ENCODE peak calls at places on chromosomes 2 and 18, in ten cellular contexts. P is RPMI8226; M is A549; G is GM12878; A is activated T-helper 9 cell treated with anti-CD3 and anti-CD28 coated beads, Interleukin-2, amount 50 U/mL, for 16 hours; Y is NCI-H345; Z is anterior cingulate cortex; F is AG08396; U is Calu3; S is NCI-H2081. O is an unnamed sample.

GRCh38 chr2:122145805-122146204 is 390.4 kb downstream of the TSN start:
- DNase-seq in P (no peak), M (no peak), G (no peak), A (no peak), Y (peak), Z (no peak), F (no peak), U (no peak), S (peak), O (no peak)

GRCh38 chr2:9099341-9099751 is 95.9 kb upstream of the MBOAT2 start:
- DNase-seq in P (no peak), M (no peak), G (peak), A (no peak), Y (no peak), Z (no peak), F (peak), U (no peak), S (no peak), O (no peak)

GRCh38 chr2:239307221-239307569 is 93.6 kb downstream of the HDAC4 start:
- DNase-seq in P (no peak), M (no peak), G (no peak), A (no peak), Y (no peak), Z (no peak), F (no peak), U (no peak), S (no peak), O (no peak)

GRCh38 chr2:237412646-237413292 is 1.2 kb downstream of the COL6A3 start:
- DNase-seq in P (no peak), M (no peak), G (no peak), A (no peak), Y (no peak), Z (no peak), F (no peak), U (no peak), S (no peak), O (no peak)

GRCh38 chr2:9390991-9391390 is 32.3 kb downstream of the ITGB1BP1 start:
- DNase-seq in P (no peak), M (no peak), G (no peak), A (no peak), Y (no peak), Z (no peak), F (no peak), U (no peak), S (no peak), O (no peak)

GRCh38 chr2:43676322-43677050 is at the start of gene C1GALT1C1L:
- DNase-seq in P (no peak), M (peak), G (no peak), A (no peak), Y (no peak), Z (no peak), F (peak), U (peak), S (peak), O (peak)

GRCh38 chr2:237182422-237183123 is 96.9 kb downstream of the COPS8 start:
- DNase-seq in P (no peak), M (no peak), G (no peak), A (no peak), Y (no peak), Z (no peak), F (no peak), U (no peak), S (no peak), O (no peak)

GRCh38 chr18:13067124-13067523 is 76.0 kb downstream of the CEP192 start:
- DNase-seq in P (no peak), M (no peak), G (peak), A (no peak), Y (no peak), Z (no peak), F (no peak), U (no peak), S (no peak), O (no peak)

GRCh38 chr2:101330253-101330921 is 21.9 kb upstream of the RNF149 start:
- DNase-seq in P (no peak), M (no peak), G (no peak), A (no peak), Y (no peak), Z (peak), F (no peak), U (peak), S (no peak), O (no peak)

GRCh38 chr2:118123561-118124232 is 35.4 kb downstream of the INSIG2 start:
- DNase-seq in P (no peak), M (peak), G (no peak), A (no peak), Y (no peak), Z (no peak), F (peak), U (peak), S (no peak), O (no peak)

GRCh38 chr2:178177066-178177679 is 17.1 kb upstream of the OSBPL6 start:
- DNase-seq in P (no peak), M (no peak), G (no peak), A (no peak), Y (no peak), Z (no peak), F (peak), U (no peak), S (no peak), O (no peak)

GRCh38 chr2:42086500-42086953 is 38.7 kb downstream of the PKDCC start:
- DNase-seq in P (peak), M (peak), G (no peak), A (no peak), Y (peak), Z (peak), F (peak), U (peak), S (peak), O (peak)

GRCh38 chr2:110675679-110676078 is 2.2 kb downstream of the BUB1 start:
- DNase-seq in P (no peak), M (no peak), G (no peak), A (no peak), Y (no peak), Z (no peak), F (no peak), U (no peak), S (no peak), O (no peak)

GRCh38 chr2:204695506-204695905 is 150.2 kb downstream of the PARD3B start:
- DNase-seq in P (no peak), M (no peak), G (no peak), A (no peak), Y (no peak), Z (no peak), F (peak), U (no peak), S (no peak), O (no peak)